ENCODE peak calls at places on chromosome 9, in six cellular contexts. J is neuronal stem cell, C is H9, S is IMR-90, N is astrocyte, I is HCT116. A is an unnamed sample.

GRCh38 chr9:91162784-91163440 is 198.8 kb downstream of the AUH start:
- DNase-seq in J (no peak), C (no peak), S (no peak), N (peak), I (no peak), A (no peak)

GRCh38 chr9:72667181-72667580 is 145.8 kb downstream of the TMC1 start:
- DNase-seq in J (no peak), C (no peak), S (no peak), N (no peak), I (no peak), A (no peak)

GRCh38 chr9:7186175-7186574 is 428.4 kb downstream of the KDM4C start:
- DNase-seq in J (no peak), C (peak), S (peak), N (no peak), I (peak), A (peak)

GRCh38 chr9:134951994-134952393 is 34.3 kb upstream of the FCN1 start:
- DNase-seq in J (no peak), C (no peak), S (no peak), N (no peak), I (no peak), A (no peak)

GRCh38 chr9:136204838-136205706 is at the start of gene LHX3:
- DNase-seq in J (peak), C (peak), S (no peak), N (no peak), I (no peak), A (no peak)

GRCh38 chr9:25964239-25964638 is 286.0 kb upstream of the TUSC1 start:
- DNase-seq in J (peak), C (peak), S (peak), N (peak), I (peak), A (peak)

GRCh38 chr9:1125741-1126140 is 75.6 kb downstream of the DMRT2 start:
- DNase-seq in J (no peak), C (no peak), S (peak), N (peak), I (no peak), A (peak)

GRCh38 chr9:1458503-1458902 is 408.3 kb downstream of the DMRT2 start:
- DNase-seq in J (no peak), C (no peak), S (peak), N (peak), I (peak), A (peak)

GRCh38 chr9:9942764-9943424 is 669.9 kb downstream of the PTPRD start:
- DNase-seq in J (peak), C (peak), S (peak), N (peak), I (no peak), A (peak)

GRCh38 chr9:14351206-14351605 is 37.3 kb upstream of the NFIB start:
- DNase-seq in J (no peak), C (no peak), S (no peak), N (no peak), I (no peak), A (peak)

GRCh38 chr9:118809160-118809625 is 560.0 kb downstream of the BRINP1 start:
- DNase-seq in J (no peak), C (peak), S (no peak), N (no peak), I (no peak), A (no peak)

GRCh38 chr9:135136991-135137390 is 49.5 kb downstream of the OLFM1 start:
- DNase-seq in J (peak), C (no peak), S (no peak), N (no peak), I (no peak), A (no peak)

GRCh38 chr9:37300620-37301368 is 121.7 kb upstream of the GRHPR start:
- DNase-seq in J (no peak), C (no peak), S (peak), N (peak), I (no peak), A (peak)

GRCh38 chr9:98379572-98379971 is 124.1 kb upstream of the TBC1D2 start:
- DNase-seq in J (no peak), C (no peak), S (no peak), N (no peak), I (no peak), A (no peak)

GRCh38 chr9:690517-691111 is 150.9 kb upstream of the DMRT1 start:
- DNase-seq in J (no peak), C (no peak), S (no peak), N (no peak), I (no peak), A (no peak)

DNA sequence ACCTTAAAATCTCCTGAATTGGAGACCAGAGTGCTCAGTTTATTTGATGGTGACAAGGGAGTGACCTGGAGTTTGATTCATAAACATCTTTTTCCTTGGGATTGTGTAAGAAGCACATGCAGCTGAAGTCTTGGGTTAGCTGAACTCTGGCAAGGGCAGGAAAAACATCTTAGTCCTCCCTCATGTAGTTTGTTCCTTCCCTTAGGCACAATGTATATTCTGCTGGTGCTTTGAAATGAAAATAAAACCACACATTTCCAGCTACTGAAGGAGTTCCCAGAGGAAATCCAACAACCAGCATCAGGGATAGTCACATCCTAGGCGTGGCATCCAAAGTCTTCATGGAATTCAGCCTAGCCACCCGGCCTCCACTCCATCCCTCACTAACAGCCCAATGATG is 95.2 kb upstream of the PAPPA start:
- DNase-seq in J (no peak), C (no peak), S (no peak), N (no peak), I (no peak), A (peak)
- H3K27ac ChIP-seq in J (no peak), C (no peak), S (peak), N (no peak), I (no peak), A (no peak)

DNA sequence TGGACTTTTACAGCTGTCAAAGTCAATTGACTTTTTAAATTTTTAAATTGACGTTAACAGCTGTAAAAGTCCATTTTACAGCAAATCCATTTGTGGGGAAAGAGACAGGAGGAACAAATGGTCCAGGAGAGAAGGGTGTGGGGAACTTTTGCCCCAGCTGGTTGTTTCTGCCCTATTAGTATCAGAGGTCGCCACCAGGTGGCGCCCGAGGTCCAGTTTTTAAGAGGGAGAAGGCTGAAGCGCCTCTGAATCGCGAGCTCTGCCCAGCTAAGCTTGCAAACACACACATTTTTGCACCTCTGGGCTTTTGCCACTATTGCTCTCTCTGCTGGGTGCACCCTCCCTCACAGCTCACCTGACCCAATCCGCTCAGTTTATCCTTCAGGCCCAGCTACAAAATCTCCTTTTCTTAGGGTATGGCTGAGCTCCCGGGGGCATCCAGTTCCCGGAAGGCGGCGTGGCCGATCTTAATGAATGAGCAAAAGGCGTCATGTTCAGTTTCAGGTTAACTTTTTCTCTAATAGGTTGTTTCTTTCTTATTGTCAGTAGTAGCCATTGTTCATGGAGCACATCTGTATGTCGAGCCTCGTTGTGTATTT is 6.3 kb upstream of the TTLL11 start:
- DNase-seq in J (peak), C (peak), S (peak), N (no peak), I (peak), A (peak)
- H3K9ac ChIP-seq in J (no peak), C (no peak), S (no peak), N (no peak), I (no peak), A (no peak)

GRCh38 chr9:129336601-129337286 is 158.7 kb upstream of the IER5L start:
- DNase-seq in J (no peak), C (peak), S (peak), N (peak), I (no peak), A (peak)

GRCh38 chr9:129340427-129341196 is 162.6 kb upstream of the IER5L start:
- DNase-seq in J (no peak), C (no peak), S (no peak), N (no peak), I (no peak), A (no peak)

GRCh38 chr9:129337287-129338140 is 159.5 kb upstream of the IER5L start:
- DNase-seq in J (no peak), C (no peak), S (no peak), N (no peak), I (no peak), A (no peak)

GRCh38 chr9:129339539-129340157 is 161.6 kb upstream of the IER5L start:
- DNase-seq in J (no peak), C (no peak), S (no peak), N (no peak), I (no peak), A (no peak)

GRCh38 chr9:129338701-129339445 is 160.8 kb upstream of the IER5L start:
- DNase-seq in J (no peak), C (no peak), S (peak), N (no peak), I (no peak), A (no peak)
- H2AFZ ChIP-seq in J (peak), C (no peak), S (peak), N (peak), I (no peak), A (no peak)

GRCh38 chr9:131271506-131271931 is 4.8 kb downstream of the FAM78A start:
- DNase-seq in J (no peak), C (no peak), S (no peak), N (no peak), I (no peak), A (no peak)
- H3K27ac ChIP-seq in J (no peak), C (no peak), S (no peak), N (no peak), I (no peak), A (no peak)

GRCh38 chr9:121026260-121026691 is 23.8 kb downstream of the C5 start:
- DNase-seq in J (no peak), C (no peak), S (no peak), N (peak), I (no peak), A (no peak)
- H3K9ac ChIP-seq in J (no peak), C (no peak), S (no peak), N (no peak), I (no peak), A (no peak)

GRCh38 chr9:89442981-89443817 is 54.7 kb downstream of the SEMA4D start:
- DNase-seq in J (no peak), C (no peak), S (peak), N (no peak), I (no peak), A (no peak)
- H2AFZ ChIP-seq in J (no peak), C (no peak), S (peak), N (no peak), I (no peak), A (no peak)

GRCh38 chr9:128860937-128861336 is 20.8 kb downstream of the KYAT1 start:
- DNase-seq in J (no peak), C (no peak), S (no peak), N (no peak), I (no peak), A (no peak)
- H3K27ac ChIP-seq in J (no peak), C (no peak), S (no peak), N (no peak), I (no peak), A (no peak)

DNA sequence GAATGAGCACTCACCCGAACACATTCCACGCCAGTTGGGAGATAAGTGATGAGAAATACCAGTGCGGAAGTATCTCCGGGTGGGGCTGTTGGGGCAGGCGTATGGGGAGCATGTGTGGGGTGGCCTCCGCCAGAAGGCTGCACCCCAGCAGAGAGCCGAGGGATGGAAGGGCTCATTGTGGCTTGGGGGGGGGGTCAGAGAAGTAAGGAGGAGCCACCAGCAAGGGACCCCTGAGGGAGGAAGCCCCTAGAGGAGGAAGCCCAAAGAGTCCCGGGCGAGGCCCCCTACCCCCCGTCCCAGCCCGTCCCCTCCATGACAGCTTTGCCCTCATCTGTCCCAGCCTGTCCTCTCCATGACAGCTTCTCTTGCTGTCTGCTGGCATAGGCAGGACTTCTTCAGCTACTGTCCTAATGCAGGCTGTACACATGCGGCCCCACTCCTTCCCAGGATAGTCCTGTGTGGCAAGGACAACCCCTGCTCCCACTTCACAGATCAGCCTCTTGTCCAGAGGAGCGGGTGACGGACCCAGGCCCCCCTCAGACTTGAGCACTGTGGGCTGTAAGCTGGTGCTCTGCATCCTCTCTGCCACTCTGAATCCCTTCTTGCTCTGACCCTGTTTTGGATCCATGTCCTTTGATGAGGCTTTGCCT is 239.6 kb downstream of the CACNA1B start:
- DNase-seq in J (no peak), C (peak), S (no peak), N (no peak), I (no peak), A (no peak)
- H3K9ac ChIP-seq in J (no peak), C (no peak), S (no peak), N (no peak), I (no peak), A (no peak)

DNA sequence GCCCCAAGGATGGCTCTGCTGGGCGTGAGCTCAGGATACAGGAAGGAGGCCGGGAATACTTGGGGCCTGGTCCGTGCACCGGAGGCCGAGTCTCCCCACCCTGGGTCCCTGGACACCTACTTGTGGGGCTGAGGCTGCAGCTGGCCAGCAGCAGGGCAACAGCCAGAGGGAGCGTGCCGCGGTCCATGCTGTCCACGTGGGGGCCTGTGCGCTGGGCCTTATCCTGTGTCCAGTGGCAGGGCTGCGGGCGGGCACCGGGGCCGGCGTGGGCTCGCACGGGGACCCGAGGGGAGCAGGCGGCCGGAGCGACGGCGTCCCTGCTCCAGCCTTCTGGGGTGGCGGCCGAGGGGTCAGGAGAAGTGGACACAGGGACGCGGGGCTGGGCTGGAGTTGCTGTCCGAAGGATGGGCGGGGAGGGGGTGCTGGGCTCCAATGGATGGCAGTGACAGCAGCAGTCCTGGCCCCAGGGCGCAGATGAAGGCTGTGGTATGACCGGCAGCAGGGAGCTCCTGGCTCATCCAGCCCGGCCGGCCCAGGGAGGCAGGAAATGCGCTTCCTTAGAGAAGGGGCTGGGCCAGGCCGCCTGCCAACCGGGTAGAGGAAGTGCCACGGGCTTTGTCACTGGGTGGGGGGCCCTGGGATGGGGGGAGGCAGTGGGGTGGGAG is at the start of gene ENG:
- DNase-seq in J (no peak), C (peak), S (peak), N (no peak), I (no peak), A (peak)
- H2AFZ ChIP-seq in J (peak), C (no peak), S (peak), N (peak), I (no peak), A (peak)